ENCODE peak calls at places on chromosome 18, in five cellular contexts. O is gastrocnemius medialis, P is HFFc6, D is HFF-Myc, K is sigmoid colon. N is an unnamed sample.
A peak's percentile ranks its signal among the peaks of the same experiment; 100 is the strongest.

GRCh38 chr18:48216639-48217280 is 192.4 kb downstream of the ZBTB7C start:
- DNase-seq in O (no peak), P (no peak), D (no peak), K (no peak), N (no peak)

GRCh38 chr18:23437357-23438045 is 15.6 kb upstream of the RIOK3 start:
- DNase-seq in O (peak; percentile 68), P (peak; percentile 49), D (peak; percentile 25), K (peak; percentile 90), N (peak; percentile 76)

GRCh38 chr18:55487997-55488396 is 100.0 kb downstream of the TCF4 start:
- DNase-seq in O (no peak), P (no peak), D (no peak), K (no peak), N (no peak)

GRCh38 chr18:24959100-24959499 is 392.9 kb downstream of the ZNF521 start:
- DNase-seq in O (no peak), P (no peak), D (no peak), K (peak; percentile 72), N (no peak)

GRCh38 chr18:78741381-78742340 is 238.0 kb upstream of the SALL3 start:
- DNase-seq in O (no peak), P (no peak), D (no peak), K (no peak), N (no peak)

GRCh38 chr18:63297678-63298392 is 21.7 kb downstream of the BCL2 start:
- DNase-seq in O (no peak), P (no peak), D (no peak), K (no peak), N (no peak)

GRCh38 chr18:24919141-24919540 is 432.8 kb downstream of the ZNF521 start:
- DNase-seq in O (no peak), P (no peak), D (no peak), K (no peak), N (no peak)

GRCh38 chr18:48342125-48342524 is 67.1 kb downstream of the ZBTB7C start:
- DNase-seq in O (no peak), P (no peak), D (no peak), K (no peak), N (no peak)

GRCh38 chr18:48470484-48471180 is 61.4 kb upstream of the ZBTB7C start:
- DNase-seq in O (no peak), P (no peak), D (no peak), K (no peak), N (no peak)

GRCh38 chr18:70234667-70235459 is 29.4 kb upstream of the RTTN start:
- DNase-seq in O (no peak), P (no peak), D (no peak), K (no peak), N (peak; percentile 14)

GRCh38 chr18:45324489-45325111 is 290.7 kb upstream of the SLC14A2 start:
- DNase-seq in O (peak; percentile 97), P (no peak), D (no peak), K (peak; percentile 84), N (peak; percentile 80)

GRCh38 chr18:68455229-68455603 is 259.7 kb downstream of the TMX3 start:
- DNase-seq in O (no peak), P (no peak), D (no peak), K (no peak), N (no peak)

GRCh38 chr18:9042766-9043481 is 59.6 kb upstream of the NDUFV2 start:
- DNase-seq in O (no peak), P (no peak), D (no peak), K (no peak), N (no peak)

GRCh38 chr18:79818036-79818435 is 20.3 kb downstream of the KCNG2 start:
- DNase-seq in O (no peak), P (no peak), D (no peak), K (no peak), N (no peak)

GRCh38 chr18:9856097-9856496 is 29.7 kb upstream of the TXNDC2 start:
- DNase-seq in O (no peak), P (no peak), D (no peak), K (no peak), N (no peak)

GRCh38 chr18:7584646-7585271 is 17.6 kb downstream of the PTPRM start:
- DNase-seq in O (no peak), P (no peak), D (no peak), K (no peak), N (no peak)

GRCh38 chr18:67845035-67845434 is 328.5 kb upstream of the DSEL start:
- DNase-seq in O (no peak), P (peak; percentile 30), D (no peak), K (no peak), N (peak; percentile 38)

GRCh38 chr18:23269931-23270330 is 134.6 kb downstream of the CABLES1 start:
- DNase-seq in O (no peak), P (no peak), D (no peak), K (no peak), N (no peak)

GRCh38 chr18:37742436-37742835 is 176.8 kb upstream of the CELF4 start:
- DNase-seq in O (no peak), P (no peak), D (no peak), K (no peak), N (no peak)

GRCh38 chr18:9091066-9091476 is 11.4 kb upstream of the NDUFV2 start:
- DNase-seq in O (no peak), P (no peak), D (no peak), K (no peak), N (no peak)

GRCh38 chr18:39839782-39840181 is 2115.3 kb upstream of the PIK3C3 start:
- DNase-seq in O (no peak), P (peak; percentile 33), D (no peak), K (no peak), N (peak; percentile 43)

GRCh38 chr18:67590571-67591141 is 74.1 kb upstream of the DSEL start:
- DNase-seq in O (no peak), P (peak; percentile 25), D (no peak), K (no peak), N (peak; percentile 22)

GRCh38 chr18:8045160-8045885 is 478.2 kb downstream of the PTPRM start:
- DNase-seq in O (no peak), P (no peak), D (no peak), K (no peak), N (no peak)

GRCh38 chr18:67047334-67047733 is 443.4 kb upstream of the CDH19 start:
- DNase-seq in O (no peak), P (no peak), D (no peak), K (no peak), N (no peak)

GRCh38 chr18:73201940-73202339 is 334.2 kb upstream of the NETO1 start:
- DNase-seq in O (no peak), P (no peak), D (no peak), K (no peak), N (peak; percentile 66)

GRCh38 chr18:43710135-43710534 is 432.8 kb upstream of the SYT4 start:
- DNase-seq in O (no peak), P (no peak), D (no peak), K (no peak), N (no peak)

GRCh38 chr18:35378206-35378795 is 1.2 kb upstream of the ZNF396 start:
- DNase-seq in O (no peak), P (peak; percentile 42), D (no peak), K (no peak), N (peak; percentile 47)

GRCh38 chr18:41655074-41655473 is 300.0 kb upstream of the PIK3C3 start:
- DNase-seq in O (no peak), P (no peak), D (no peak), K (no peak), N (peak; percentile 48)

GRCh38 chr18:21303913-21304312 is 61.9 kb downstream of the GREB1L start:
- DNase-seq in O (no peak), P (peak; percentile 52), D (no peak), K (no peak), N (peak; percentile 68)

GRCh38 chr18:39854291-39854690 is 2100.7 kb upstream of the PIK3C3 start:
- DNase-seq in O (no peak), P (no peak), D (no peak), K (no peak), N (no peak)

GRCh38 chr18:70044626-70045025 is 97.0 kb upstream of the CD226 start:
- DNase-seq in O (no peak), P (peak; percentile 98), D (peak; percentile 71), K (no peak), N (peak; percentile 97)

GRCh38 chr18:46518438-46518837 is 138.6 kb downstream of the LOXHD1 start:
- DNase-seq in O (peak; percentile 54), P (no peak), D (no peak), K (no peak), N (peak; percentile 27)
- TF ChIP-seq CTCF in O (peak; percentile 27), P (peak; percentile 27), D (no peak), K (no peak), N (peak; percentile 46)

DNA sequence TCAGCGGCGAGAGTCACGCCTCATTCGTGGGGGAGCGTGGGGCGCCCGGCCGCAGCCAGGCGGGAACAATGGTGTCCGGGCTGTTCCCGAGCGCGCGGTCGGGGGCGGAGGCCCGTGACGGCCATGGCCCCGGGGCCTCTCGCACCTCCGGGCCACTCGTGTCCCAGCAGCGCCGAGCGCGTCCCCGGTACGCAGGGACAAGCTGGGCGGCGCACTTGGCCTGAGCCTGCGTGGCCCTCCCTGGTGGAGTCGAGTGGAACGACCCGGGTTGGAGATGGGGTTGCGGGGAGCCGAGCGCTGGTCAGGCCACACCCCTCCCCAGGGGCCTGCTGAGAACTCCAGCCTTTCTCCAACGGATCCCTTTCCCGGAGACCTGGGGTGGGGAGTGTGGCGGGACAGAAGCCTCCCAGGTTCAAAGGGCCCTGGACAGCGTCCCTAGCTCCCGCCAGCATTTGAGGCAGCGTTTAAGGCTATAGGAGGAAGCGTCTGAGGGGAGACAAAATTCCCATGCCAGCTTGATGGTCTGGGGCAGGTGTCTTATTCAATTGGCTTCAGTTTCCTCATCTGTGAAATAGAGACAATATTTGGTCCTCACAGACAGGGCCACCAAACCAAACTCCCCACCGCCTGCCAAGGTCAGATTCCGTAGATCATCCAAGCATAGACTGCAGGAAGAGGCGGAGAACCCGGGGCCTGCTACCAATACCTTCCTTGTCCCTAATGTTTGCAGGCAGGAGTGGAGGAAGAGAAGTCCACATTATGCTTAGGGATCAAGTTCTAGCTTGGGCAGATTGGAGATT is 545 bp downstream of the CNDP2 start:
- DNase-seq in O (peak; percentile 46), P (peak; percentile 41), D (no peak), K (peak; percentile 85), N (peak; percentile 29)
- TF ChIP-seq CTCF in O (no peak), P (peak; percentile 53), D (no peak), K (peak; percentile 15), N (no peak)

GRCh38 chr18:58231930-58232329 is 187.9 kb downstream of the NEDD4L start:
- DNase-seq in O (no peak), P (no peak), D (no peak), K (no peak), N (peak; percentile 64)
- TF ChIP-seq CTCF in O (no peak), P (peak; percentile 69), D (peak; percentile 25), K (no peak), N (peak; percentile 64)

DNA sequence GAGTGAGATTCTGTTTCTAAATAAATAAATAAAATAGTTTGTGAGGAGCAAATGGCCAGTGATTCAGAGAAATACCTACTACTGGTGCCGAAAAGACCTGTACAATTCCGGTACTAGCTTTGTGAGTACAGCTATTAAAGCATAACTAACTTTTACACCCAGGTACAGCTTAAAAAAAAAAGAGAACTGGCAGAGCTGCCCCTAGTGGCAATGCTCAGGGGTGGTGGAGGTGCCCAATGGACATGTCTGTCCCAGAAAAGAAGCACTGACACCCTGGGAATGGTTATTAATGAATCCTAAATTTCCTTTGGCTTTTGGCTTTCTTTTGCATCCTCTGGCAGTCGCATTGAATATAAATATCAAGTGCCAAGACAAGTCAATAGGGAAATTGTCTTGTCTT is 87.0 kb downstream of the LIPG start:
- DNase-seq in O (no peak), P (no peak), D (no peak), K (no peak), N (no peak)
- TF ChIP-seq CTCF in O (no peak), P (peak; percentile 45), D (no peak), K (no peak), N (peak; percentile 37)

GRCh38 chr18:36455931-36456330 is 158.4 kb downstream of the FHOD3 start:
- DNase-seq in O (no peak), P (no peak), D (no peak), K (no peak), N (no peak)
- TF ChIP-seq CTCF in O (no peak), P (peak; percentile 25), D (no peak), K (no peak), N (no peak)

GRCh38 chr18:12121175-12122095 is 27.8 kb downstream of the ANKRD62 start:
- DNase-seq in O (no peak), P (no peak), D (no peak), K (no peak), N (no peak)
- TF ChIP-seq CTCF in O (no peak), P (peak; percentile 56), D (peak; percentile 42), K (no peak), N (peak; percentile 40)